ENCODE peak calls at places on chromosomes 11 and 22, in seven cellular contexts. One of them, this sample, is unnamed. For H3K4me1, the result is how much of the 10 kb centered on the place peaks cover.

GRCh38 chr22:24433001-24433867 is 5.8 kb downstream of the ADORA2A start:
- DNase-seq in left lung: peak
- DNase-seq in lower lobe of right lung: no peak
- DNase-seq in thoracic aorta: no peak
- DNase-seq in heart right ventricle: no peak
- DNase-seq in H1: no peak
- DNase-seq in A549: no peak
- DNase-seq in this sample: no peak

GRCh38 chr11:34978236-34979191 is 62.1 kb downstream of the PDHX start:
- DNase-seq in A549: no peak
- DNase-seq in thoracic aorta: no peak
- DNase-seq in H1: no peak
- DNase-seq in heart right ventricle: no peak
- DNase-seq in lower lobe of right lung: no peak
- DNase-seq in left lung: no peak
- DNase-seq in this sample: no peak

GRCh38 chr11:82701847-82702520 is 31.7 kb downstream of the FAM181B start:
- DNase-seq in A549: peak
- DNase-seq in heart right ventricle: no peak
- DNase-seq in left lung: no peak
- DNase-seq in H1: no peak
- DNase-seq in lower lobe of right lung: no peak
- DNase-seq in thoracic aorta: no peak
- DNase-seq in this sample: no peak

GRCh38 chr22:25629613-25630012 is 65.1 kb downstream of the GRK3 start:
- DNase-seq in H1: no peak
- DNase-seq in A549: no peak
- DNase-seq in thoracic aorta: no peak
- DNase-seq in lower lobe of right lung: no peak
- DNase-seq in heart right ventricle: no peak
- DNase-seq in left lung: no peak
- DNase-seq in this sample: no peak

GRCh38 chr11:21723681-21724080 is 469.2 kb upstream of the ANO5 start:
- DNase-seq in left lung: no peak
- DNase-seq in H1: no peak
- DNase-seq in thoracic aorta: no peak
- DNase-seq in heart right ventricle: no peak
- DNase-seq in lower lobe of right lung: no peak
- DNase-seq in A549: no peak
- DNase-seq in this sample: no peak

GRCh38 chr11:122246885-122247284 is 130.9 kb upstream of the BLID start:
- DNase-seq in thoracic aorta: no peak
- DNase-seq in A549: no peak
- DNase-seq in lower lobe of right lung: no peak
- DNase-seq in left lung: no peak
- DNase-seq in heart right ventricle: no peak
- DNase-seq in H1: no peak
- DNase-seq in this sample: no peak

GRCh38 chr22:28813772-28814518 is 13.6 kb upstream of the XBP1 start:
- DNase-seq in A549: no peak
- DNase-seq in lower lobe of right lung: peak
- DNase-seq in heart right ventricle: peak
- DNase-seq in left lung: no peak
- DNase-seq in thoracic aorta: no peak
- DNase-seq in H1: no peak
- DNase-seq in this sample: no peak

GRCh38 chr11:125455851-125456250 is 40.2 kb downstream of the FEZ1 start:
- DNase-seq in left lung: no peak
- DNase-seq in lower lobe of right lung: no peak
- DNase-seq in thoracic aorta: no peak
- DNase-seq in heart right ventricle: no peak
- DNase-seq in H1: no peak
- DNase-seq in A549: no peak
- DNase-seq in this sample: no peak

GRCh38 chr11:36149538-36150242 is 139.5 kb downstream of the COMMD9 start:
- DNase-seq in heart right ventricle: peak
- DNase-seq in thoracic aorta: peak
- DNase-seq in H1: peak
- DNase-seq in left lung: peak
- DNase-seq in lower lobe of right lung: peak
- DNase-seq in A549: peak
- DNase-seq in this sample: peak

GRCh38 chr22:23065495-23066122 is 4.7 kb upstream of the GNAZ start:
- DNase-seq in lower lobe of right lung: peak
- DNase-seq in H1: no peak
- DNase-seq in A549: no peak
- DNase-seq in heart right ventricle: peak
- DNase-seq in thoracic aorta: no peak
- DNase-seq in left lung: no peak
- DNase-seq in this sample: peak

GRCh38 chr22:41411021-41411851 is 29.5 kb downstream of the TEF start:
- DNase-seq in A549: no peak
- DNase-seq in left lung: no peak
- DNase-seq in thoracic aorta: peak
- DNase-seq in H1: no peak
- DNase-seq in heart right ventricle: no peak
- DNase-seq in lower lobe of right lung: no peak
- DNase-seq in this sample: no peak

DNA sequence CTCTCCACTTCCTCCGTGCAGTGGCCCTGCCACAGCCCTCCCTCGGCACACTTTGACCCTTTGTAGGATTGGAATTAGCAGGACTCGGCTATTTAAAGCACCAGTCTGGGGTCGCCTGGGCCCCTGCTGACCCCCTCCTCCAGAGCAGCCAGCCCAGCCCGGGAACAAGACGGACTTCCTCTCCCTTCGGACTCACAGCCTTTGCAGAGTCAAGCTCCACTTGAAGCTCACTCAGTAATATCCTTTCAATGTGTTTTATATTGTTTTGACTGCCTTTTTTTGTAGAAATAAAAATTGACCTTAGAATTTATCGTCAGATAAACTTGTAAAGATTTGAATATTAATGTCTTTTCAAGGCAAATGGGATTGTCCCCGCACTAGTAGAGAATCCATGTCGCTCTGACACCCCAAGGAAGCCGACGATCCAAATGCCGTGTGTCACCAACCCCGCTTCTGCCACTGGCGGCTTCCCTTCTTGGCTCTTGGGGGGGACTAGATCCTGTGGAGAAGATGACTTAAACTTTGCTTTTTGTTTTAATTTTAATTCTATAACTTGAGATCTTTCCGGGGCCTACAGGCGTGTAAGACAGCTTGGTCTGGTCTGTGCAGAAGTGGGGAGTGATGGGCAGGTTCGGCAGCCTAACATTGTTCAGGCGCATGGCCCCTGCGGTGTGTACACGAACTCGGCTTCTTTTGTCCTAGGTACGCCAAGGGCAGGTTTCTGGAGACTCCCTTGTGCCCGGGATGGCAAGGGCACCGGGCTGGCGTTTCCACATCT is 7.0 kb downstream of the YDJC start:
- DNase-seq in thoracic aorta: no peak
- DNase-seq in H1: no peak
- DNase-seq in left lung: peak
- DNase-seq in lower lobe of right lung: no peak
- DNase-seq in A549: no peak
- DNase-seq in heart right ventricle: no peak
- DNase-seq in this sample: no peak
- H3K4me1 ChIP-seq in thoracic aorta: under half
- H3K4me1 ChIP-seq in H1: under half
- H3K4me1 ChIP-seq in left lung: under half
- H3K4me1 ChIP-seq in lower lobe of right lung: under half
- H3K4me1 ChIP-seq in A549: under half
- H3K4me1 ChIP-seq in heart right ventricle: under half
- H3K4me1 ChIP-seq in this sample: under half

DNA sequence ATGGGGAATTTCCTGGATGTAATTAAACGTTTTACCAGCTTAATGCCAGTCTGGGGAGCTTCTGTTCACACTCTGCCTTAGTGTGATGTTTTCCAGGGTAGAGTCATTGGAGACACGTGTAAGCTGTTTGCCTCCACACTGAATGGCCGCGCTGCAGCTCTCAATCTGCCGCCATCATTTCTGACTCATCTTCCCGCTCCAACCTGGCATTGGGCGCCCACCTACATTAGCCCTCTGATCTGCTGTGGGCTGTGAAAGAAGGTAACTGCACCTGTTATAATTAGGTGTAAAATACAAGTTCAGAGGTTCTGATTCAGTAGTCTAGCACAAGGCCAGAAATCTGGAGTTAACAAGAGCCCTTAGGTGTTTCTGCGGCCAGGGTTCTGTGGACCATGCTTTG is 54.6 kb downstream of the MN1 start:
- DNase-seq in thoracic aorta: no peak
- DNase-seq in A549: no peak
- DNase-seq in heart right ventricle: no peak
- DNase-seq in left lung: no peak
- DNase-seq in H1: no peak
- DNase-seq in lower lobe of right lung: no peak
- DNase-seq in this sample: no peak
- H3K4me1 ChIP-seq in thoracic aorta: under half
- H3K4me1 ChIP-seq in A549: under half
- H3K4me1 ChIP-seq in heart right ventricle: under half
- H3K4me1 ChIP-seq in left lung: under half
- H3K4me1 ChIP-seq in H1: under half
- H3K4me1 ChIP-seq in lower lobe of right lung: under half
- H3K4me1 ChIP-seq in this sample: under half

DNA sequence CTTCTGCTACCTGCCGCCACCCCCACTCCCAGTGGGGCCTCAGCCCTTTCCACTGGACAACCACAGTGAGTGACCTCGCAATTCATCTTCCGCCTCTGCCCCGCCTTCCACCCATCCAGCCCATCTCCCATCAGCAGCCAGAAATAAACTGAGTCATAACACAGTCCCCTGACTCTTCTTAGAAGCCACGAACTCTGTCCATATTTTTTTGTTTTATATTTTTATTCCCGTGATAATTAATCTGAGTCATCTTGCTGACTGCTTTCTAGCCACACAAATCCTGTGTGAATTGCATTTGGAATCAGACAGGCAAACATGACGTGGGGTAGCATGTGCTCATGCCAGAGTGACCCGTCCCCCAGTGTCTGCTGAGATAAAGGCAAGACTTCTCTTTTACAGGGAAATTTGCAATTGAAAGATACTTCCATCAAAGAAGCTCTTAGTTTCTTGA is 7.0 kb downstream of the FADD start:
- DNase-seq in A549: no peak
- DNase-seq in H1: no peak
- DNase-seq in thoracic aorta: no peak
- DNase-seq in lower lobe of right lung: no peak
- DNase-seq in left lung: no peak
- DNase-seq in heart right ventricle: no peak
- DNase-seq in this sample: no peak
- H3K4me1 ChIP-seq in A549: under half
- H3K4me1 ChIP-seq in H1: under half
- H3K4me1 ChIP-seq in thoracic aorta: under half
- H3K4me1 ChIP-seq in lower lobe of right lung: under half
- H3K4me1 ChIP-seq in left lung: under half
- H3K4me1 ChIP-seq in heart right ventricle: under half
- H3K4me1 ChIP-seq in this sample: under half

GRCh38 chr11:47003180-47003877 is 66.8 kb downstream of the CSTPP1 start:
- DNase-seq in H1: no peak
- DNase-seq in heart right ventricle: peak
- DNase-seq in A549: no peak
- DNase-seq in lower lobe of right lung: no peak
- DNase-seq in left lung: no peak
- DNase-seq in thoracic aorta: no peak
- DNase-seq in this sample: no peak

GRCh38 chr11:47000033-47000432 is 63.5 kb downstream of the CSTPP1 start:
- DNase-seq in left lung: no peak
- DNase-seq in thoracic aorta: no peak
- DNase-seq in A549: no peak
- DNase-seq in lower lobe of right lung: no peak
- DNase-seq in H1: no peak
- DNase-seq in heart right ventricle: no peak
- DNase-seq in this sample: no peak

GRCh38 chr11:47001666-47002285 is 65.2 kb downstream of the CSTPP1 start:
- DNase-seq in A549: no peak
- DNase-seq in lower lobe of right lung: no peak
- DNase-seq in H1: no peak
- DNase-seq in heart right ventricle: no peak
- DNase-seq in thoracic aorta: no peak
- DNase-seq in left lung: no peak
- DNase-seq in this sample: no peak

GRCh38 chr11:47002366-47002765 is 65.8 kb downstream of the CSTPP1 start:
- DNase-seq in thoracic aorta: no peak
- DNase-seq in left lung: no peak
- DNase-seq in lower lobe of right lung: no peak
- DNase-seq in H1: no peak
- DNase-seq in A549: no peak
- DNase-seq in heart right ventricle: no peak
- DNase-seq in this sample: no peak

DNA sequence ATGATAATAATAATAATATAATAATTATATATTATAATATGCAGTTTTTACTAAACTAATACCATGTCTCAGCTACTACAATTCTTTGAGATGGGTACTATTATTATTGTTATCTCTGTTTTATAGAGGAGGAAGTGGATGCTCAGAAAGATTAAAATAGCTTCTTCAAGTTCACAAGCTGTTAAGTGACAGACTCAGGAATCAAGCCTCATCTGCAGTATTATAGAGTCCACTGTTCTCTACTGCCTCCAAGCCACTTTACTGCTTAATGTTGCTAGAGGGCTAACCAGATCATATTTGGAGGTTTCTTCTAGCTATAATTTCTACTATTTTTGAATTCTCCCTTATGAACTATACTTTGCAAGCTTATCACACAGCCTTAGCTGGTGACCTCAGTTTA is 62.7 kb downstream of the CSTPP1 start:
- DNase-seq in heart right ventricle: no peak
- DNase-seq in lower lobe of right lung: no peak
- DNase-seq in thoracic aorta: no peak
- DNase-seq in left lung: no peak
- DNase-seq in H1: no peak
- DNase-seq in A549: no peak
- DNase-seq in this sample: no peak
- H3K4me1 ChIP-seq in heart right ventricle: under half
- H3K4me1 ChIP-seq in lower lobe of right lung: under half
- H3K4me1 ChIP-seq in thoracic aorta: under half
- H3K4me1 ChIP-seq in left lung: under half
- H3K4me1 ChIP-seq in H1: under half
- H3K4me1 ChIP-seq in A549: under half
- H3K4me1 ChIP-seq in this sample: under half